ENCODE peak calls at places on chromosomes 4 and X, in five cellular contexts. C, R, K, P and M are unnamed samples.
A peak's percentile ranks its signal among the peaks of the same experiment; 100 is the strongest.

GRCh38 chr4:86498560-86499166 is 95.5 kb upstream of the PTPN13 start:
- DNase-seq in C (no peak), R (no peak), K (peak; percentile 70), P (no peak), M (no peak)

GRCh38 chr4:168856312-168856711 is 153.7 kb downstream of the CBR4 start:
- DNase-seq in C (no peak), R (no peak), K (peak; percentile 96), P (no peak), M (no peak)

GRCh38 chrX:9597361-9598035 is 132.6 kb downstream of the TBL1X start:
- DNase-seq in C (no peak), R (no peak), K (no peak), P (no peak), M (no peak)

GRCh38 chrX:2967584-2967983 is 38.4 kb upstream of the ARSD start:
- DNase-seq in C (no peak), R (no peak), K (no peak), P (no peak), M (no peak)

GRCh38 chr4:5158391-5158770 is 107.1 kb downstream of the STK32B start:
- DNase-seq in C (no peak), R (no peak), K (no peak), P (no peak), M (no peak)

GRCh38 chr4:119124314-119124713 is 11.3 kb upstream of the MYOZ2 start:
- DNase-seq in C (no peak), R (no peak), K (peak; percentile 85), P (no peak), M (no peak)

GRCh38 chrX:138925330-138925729 is 213.8 kb upstream of the FGF13 start:
- DNase-seq in C (no peak), R (no peak), K (peak; percentile 95), P (no peak), M (no peak)

GRCh38 chr4:133096972-133097371 is 52.1 kb upstream of the PCDH10 start:
- DNase-seq in C (no peak), R (no peak), K (peak; percentile 1), P (no peak), M (no peak)

GRCh38 chrX:44400588-44400987 is 57.1 kb upstream of the EFHC2 start:
- DNase-seq in C (no peak), R (no peak), K (peak; percentile 97), P (no peak), M (no peak)

GRCh38 chrX:47240619-47241018 is 7.8 kb downstream of the USP11 start:
- DNase-seq in C (no peak), R (no peak), K (no peak), P (no peak), M (no peak)

GRCh38 chr4:23788460-23788859 is 101.4 kb downstream of the PPARGC1A start:
- DNase-seq in C (no peak), R (no peak), K (peak; percentile 56), P (no peak), M (no peak)

GRCh38 chrX:433771-434170 is 47.1 kb upstream of the PPP2R3B start:
- DNase-seq in C (no peak), R (no peak), K (no peak), P (no peak), M (peak; percentile 33)

GRCh38 chr4:7806080-7806630 is 133.5 kb downstream of the AFAP1 start:
- DNase-seq in C (peak; percentile 88), R (peak; percentile 21), K (peak; percentile 79), P (no peak), M (peak; percentile 33)

GRCh38 chrX:110795645-110796510 is at the start of gene CHRDL1:
- DNase-seq in C (peak; percentile 17), R (peak; percentile 50), K (peak; percentile 45), P (no peak), M (peak; percentile 40)

GRCh38 chr4:3708103-3708510 is 58.1 kb upstream of the ADRA2C start:
- DNase-seq in C (no peak), R (peak; percentile 17), K (peak; percentile 3), P (no peak), M (peak; percentile 59)

GRCh38 chr4:98514930-98515809 is 143.2 kb downstream of the TSPAN5 start:
- DNase-seq in C (no peak), R (no peak), K (no peak), P (no peak), M (no peak)

GRCh38 chr4:44760142-44760898 is 34.0 kb upstream of the GNPDA2 start:
- DNase-seq in C (no peak), R (no peak), K (peak; percentile 22), P (no peak), M (no peak)
- TF ChIP-seq CTCF in C (peak; percentile 69), R (peak; percentile 17), K (peak; percentile 18), P (peak; percentile 58), M (peak; percentile 81)

GRCh38 chrX:14865201-14865600 is 7.7 kb downstream of the FANCB start:
- DNase-seq in C (no peak), R (no peak), K (peak; percentile 63), P (no peak), M (no peak)
- H3K27me3 ChIP-seq in C (no peaks in the 10 kb centered on the region), R (no peaks in the 10 kb centered on the region), K (no peaks in the 10 kb centered on the region), P (no peaks in the 10 kb centered on the region), M (no peaks in the 10 kb centered on the region)

DNA sequence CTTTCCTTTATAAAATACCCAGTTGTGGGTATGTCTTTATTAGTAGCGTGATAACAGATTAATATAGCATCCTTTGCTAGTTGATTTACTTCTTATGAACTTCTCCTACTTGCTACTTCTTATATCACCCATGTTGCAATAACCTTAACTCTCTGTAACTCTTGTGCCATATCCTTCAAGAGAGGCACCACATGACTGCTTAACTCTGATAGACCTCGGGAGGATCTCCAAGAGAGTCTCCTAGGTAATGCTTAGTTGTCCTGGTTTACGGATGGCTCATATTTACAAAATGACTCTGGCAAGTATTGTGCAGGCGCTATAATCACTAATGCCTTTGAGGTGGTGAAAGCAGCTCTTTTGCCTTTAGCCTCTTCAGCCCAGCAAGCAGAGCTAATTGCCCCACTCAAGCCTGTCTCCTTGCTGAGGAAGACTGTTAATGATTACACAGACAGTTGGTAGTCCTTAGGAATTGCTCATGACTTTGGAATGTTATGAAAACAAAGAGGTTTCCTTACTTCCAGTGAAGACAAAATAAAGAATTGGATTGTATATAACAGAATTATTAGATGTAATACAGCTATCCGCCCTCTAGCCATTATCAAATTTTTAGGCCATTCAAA is 1305.8 kb downstream of the PCDH7 start:
- DNase-seq in C (no peak), R (no peak), K (peak; percentile 60), P (no peak), M (no peak)
- TF ChIP-seq CTCF in C (no peak), R (no peak), K (no peak), P (no peak), M (no peak)

DNA sequence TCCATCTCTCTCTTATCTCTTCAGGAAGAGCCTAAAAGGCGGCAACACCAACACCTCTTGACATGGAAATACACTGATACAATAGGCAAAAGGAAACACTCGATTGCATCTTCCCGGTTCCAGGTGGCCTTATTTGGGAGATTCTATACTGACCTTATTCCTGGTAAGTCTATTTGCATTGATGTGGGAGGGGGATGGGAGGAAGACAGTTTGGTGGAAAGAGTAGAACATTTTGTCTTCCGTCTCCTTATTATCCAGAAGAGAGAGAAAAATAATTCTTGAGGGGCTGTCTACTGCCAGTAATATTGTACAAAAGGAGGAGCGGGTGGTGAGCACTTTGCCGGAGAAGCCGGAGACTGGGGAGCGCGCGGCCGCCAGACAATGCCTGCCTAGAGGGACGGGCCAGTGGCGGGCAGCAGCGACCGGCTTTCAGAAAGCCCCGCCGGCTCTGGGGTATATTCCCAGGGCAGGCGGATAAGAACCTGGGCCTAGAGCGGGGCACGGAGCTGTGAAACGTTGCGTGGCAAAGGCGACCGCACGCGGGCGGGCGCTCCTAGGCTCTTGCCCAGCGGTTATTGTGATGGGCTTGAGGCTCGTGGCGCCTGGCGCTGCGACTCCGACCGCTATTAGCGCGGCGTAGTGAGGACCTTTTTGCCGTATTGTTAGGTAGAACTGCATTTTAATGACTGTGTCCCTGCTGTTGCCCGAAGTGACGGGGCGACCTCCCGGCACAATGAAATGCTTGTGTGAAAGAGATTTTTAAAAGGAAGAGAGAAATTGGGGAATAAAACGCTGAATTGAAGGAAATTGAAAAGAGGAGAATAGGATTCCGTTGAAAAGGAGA is 520 bp downstream of the PRDM8 start:
- DNase-seq in C (no peak), R (no peak), K (peak; percentile 39), P (no peak), M (no peak)
- H3K27me3 ChIP-seq in C (peaks cover 95% of the 10 kb centered on the region), R (peaks cover 49% of the 10 kb centered on the region), K (no peaks in the 10 kb centered on the region), P (peaks cover 13% of the 10 kb centered on the region), M (peaks cover 79% of the 10 kb centered on the region)

GRCh38 chrX:151715735-151716134 is at the start of gene FATE1:
- DNase-seq in C (no peak), R (no peak), K (no peak), P (no peak), M (no peak)

GRCh38 chrX:151712253-151712652 is 3.6 kb upstream of the FATE1 start:
- DNase-seq in C (no peak), R (no peak), K (no peak), P (no peak), M (no peak)

GRCh38 chrX:151711787-151712186 is 4.0 kb upstream of the FATE1 start:
- DNase-seq in C (no peak), R (no peak), K (no peak), P (no peak), M (no peak)

GRCh38 chrX:151714367-151714766 is 1.5 kb upstream of the FATE1 start:
- DNase-seq in C (no peak), R (no peak), K (no peak), P (no peak), M (no peak)

DNA sequence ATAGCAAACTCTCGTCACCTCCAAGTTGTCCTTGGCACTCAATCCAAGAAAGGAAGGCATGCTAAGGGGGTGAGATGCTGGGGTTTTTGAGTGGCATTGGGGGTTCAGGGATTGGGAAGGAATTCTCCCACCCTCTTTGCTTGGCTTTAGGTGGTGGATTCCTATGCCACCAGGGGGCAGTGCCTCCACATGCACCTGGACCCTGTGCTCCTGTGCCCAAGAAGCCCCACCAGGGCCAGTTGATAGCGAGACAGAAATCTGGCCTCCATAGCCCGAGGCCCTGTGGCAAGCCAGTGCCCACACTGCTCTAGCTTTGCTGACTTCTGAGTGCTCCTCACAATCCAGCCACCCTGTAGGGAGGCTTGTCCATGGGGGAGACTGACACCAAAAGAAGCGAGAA is 2.0 kb upstream of the FATE1 start:
- DNase-seq in C (no peak), R (no peak), K (peak; percentile 7), P (no peak), M (no peak)
- TF ChIP-seq CTCF in C (peak; percentile 58), R (no peak), K (peak; percentile 7), P (no peak), M (peak; percentile 16)

GRCh38 chrX:151985955-151986354 is 11.5 kb upstream of the GABRE start:
- DNase-seq in C (peak; percentile 20), R (no peak), K (peak; percentile 55), P (no peak), M (no peak)
- H3K27me3 ChIP-seq in C (no peaks in the 10 kb centered on the region), R (peaks cover 4% of the 10 kb centered on the region), K (no peaks in the 10 kb centered on the region), P (no peaks in the 10 kb centered on the region), M (no peaks in the 10 kb centered on the region)

GRCh38 chr4:113761682-113762060 is at the start of gene CAMK2D:
- DNase-seq in C (peak; percentile 89), R (peak; percentile 87), K (peak; percentile 90), P (peak; percentile 73), M (peak; percentile 67)
- TF ChIP-seq CTCF in C (peak; percentile 64), R (no peak), K (peak; percentile 53), P (peak; percentile 37), M (peak; percentile 77)